ENCODE peak calls at places on chromosome 14, in four cellular contexts. Z, D, S and C are unnamed samples.

GRCh38 chr14:60003991-60004390 is 84.0 kb downstream of the LRRC9 start:
- DNase-seq in Z (no peak), S (no peak), D (no peak), C (no peak)

GRCh38 chr14:67918838-67919237 is 99.3 kb downstream of the RAD51B start:
- DNase-seq in Z (no peak), D (no peak), S (no peak), C (no peak)

GRCh38 chr14:50399251-50400032 is 2.8 kb upstream of the CDKL1 start:
- DNase-seq in S (no peak), D (peak; percentile 24), Z (peak; percentile 4), C (peak; percentile 33)

GRCh38 chr14:97025722-97026121 is 228.5 kb downstream of the VRK1 start:
- DNase-seq in S (no peak), D (no peak), Z (no peak), C (no peak)

GRCh38 chr14:22545842-22546721 is 42.9 kb downstream of the DAD1 start:
- DNase-seq in Z (no peak), D (no peak), S (no peak), C (peak; percentile 93)

GRCh38 chr14:42980419-42980818 is 1373.7 kb downstream of the LRFN5 start:
- DNase-seq in Z (no peak), S (no peak), D (no peak), C (no peak)

GRCh38 chr14:58805605-58806358 is 168.0 kb downstream of the DACT1 start:
- DNase-seq in D (no peak), Z (no peak), S (no peak), C (peak; percentile 46)

GRCh38 chr14:52792097-52792415 is 649 bp upstream of the GNPNAT1 start:
- DNase-seq in Z (no peak), S (no peak), D (no peak), C (no peak)

GRCh38 chr14:68232643-68233055 is 413.1 kb downstream of the RAD51B start:
- DNase-seq in D (peak; percentile 98), S (peak; percentile 99), Z (peak; percentile 82), C (peak; percentile 99)

GRCh38 chr14:66395300-66395699 is 90.9 kb upstream of the CCDC196 start:
- DNase-seq in Z (no peak), D (no peak), S (no peak), C (no peak)

GRCh38 chr14:53929871-53930685 is 26.5 kb downstream of the BMP4 start:
- DNase-seq in D (peak; percentile 28), S (no peak), Z (peak; percentile 37), C (no peak)

GRCh38 chr14:50871914-50872732 is at the start of gene ABHD12B:
- DNase-seq in D (no peak), S (no peak), Z (no peak), C (no peak)

GRCh38 chr14:24775919-24776318 is 141.9 kb upstream of the GZMB start:
- DNase-seq in S (no peak), D (no peak), Z (no peak), C (no peak)

GRCh38 chr14:102351023-102351422 is 11.7 kb downstream of the CINP start:
- DNase-seq in Z (no peak), S (no peak), D (no peak), C (peak; percentile 93)

GRCh38 chr14:56487761-56488160 is 91.8 kb upstream of the TMEM260 start:
- DNase-seq in S (no peak), Z (no peak), D (no peak), C (no peak)

GRCh38 chr14:102849522-102850379 is 72.5 kb downstream of the TRAF3 start:
- DNase-seq in D (no peak), Z (no peak), S (no peak), C (peak; percentile 71)

GRCh38 chr14:94330857-94331256 is 7.7 kb upstream of the SERPINA6 start:
- DNase-seq in S (no peak), D (no peak), Z (no peak), C (no peak)

GRCh38 chr14:98926151-98926550 is 345.8 kb downstream of the BCL11B start:
- DNase-seq in S (no peak), Z (no peak), D (no peak), C (no peak)

GRCh38 chr14:39233680-39234326 is at the start of gene MIA2:
- DNase-seq in D (no peak), Z (no peak), S (no peak), C (no peak)

GRCh38 chr14:93039649-93040315 is 75.9 kb downstream of the ITPK1 start:
- DNase-seq in D (no peak), Z (no peak), S (no peak), C (no peak)

DNA sequence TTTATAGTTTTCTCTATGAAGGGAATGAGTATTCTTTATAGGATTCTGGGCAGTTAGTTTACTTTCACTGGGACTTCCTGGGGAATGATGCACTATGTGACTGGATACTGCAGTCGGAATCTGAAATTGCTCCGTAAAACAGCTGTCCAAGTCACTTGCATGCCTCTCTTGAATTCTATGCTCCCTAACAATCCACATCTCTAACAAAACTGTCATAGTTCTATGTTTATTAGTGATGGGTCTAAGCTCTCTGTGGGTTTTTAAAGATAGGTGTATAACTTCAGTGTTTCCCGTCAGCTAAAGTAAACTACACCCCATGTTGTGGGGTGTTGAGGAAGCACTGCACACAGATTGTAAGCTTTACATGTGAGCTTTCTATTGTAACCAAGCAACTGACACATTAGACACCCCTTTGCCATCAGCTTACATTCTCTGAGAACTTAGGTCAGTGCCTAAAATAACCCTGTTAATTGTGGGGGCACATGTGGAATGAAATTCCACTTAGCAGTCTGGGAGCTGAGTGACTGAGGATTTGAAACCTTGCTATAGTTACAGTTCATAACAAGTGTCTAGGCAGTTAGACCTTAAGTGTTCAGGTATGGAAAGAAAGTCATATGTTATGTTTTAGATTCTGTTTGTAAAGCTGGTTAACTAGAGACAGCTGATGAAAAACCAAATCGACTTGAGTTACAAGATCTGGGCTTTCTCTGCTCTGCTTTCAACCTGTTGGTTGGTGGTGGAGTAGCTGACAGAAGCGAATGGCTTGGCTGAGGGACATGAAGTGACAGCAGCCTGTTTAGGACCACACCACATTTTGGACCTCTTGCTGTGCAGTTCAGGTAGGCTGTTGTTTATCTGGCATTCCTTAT is 165.7 kb downstream of the AKAP6 start:
- DNase-seq in Z (no peak), S (no peak), D (no peak), C (no peak)
- TF ChIP-seq MAX in Z (no peak), S (no peak), D (no peak), C (no peak)

GRCh38 chr14:20743556-20743955 is 2.1 kb upstream of the EDDM3A start:
- DNase-seq in D (no peak), Z (no peak), S (no peak), C (no peak)
- TF ChIP-seq POLR2A in D (no peak), Z (no peak), S (no peak), C (no peak)

GRCh38 chr14:35758523-35759129 is 50.5 kb downstream of the RALGAPA1 start:
- DNase-seq in D (no peak), S (no peak), Z (no peak), C (no peak)
- TF ChIP-seq MAX in D (no peak), S (no peak), Z (no peak), C (no peak)

GRCh38 chr14:76151398-76152332 is at the start of gene GPATCH2L:
- DNase-seq in Z (peak; percentile 66), D (peak; percentile 88), S (peak; percentile 73), C (peak; percentile 86)
- TF ChIP-seq POLR2A in Z (no peak), D (peak; percentile 66), S (peak; percentile 92), C (peak; percentile 83)

GRCh38 chr14:20722016-20722415 is 23.7 kb upstream of the EDDM3A start:
- DNase-seq in Z (no peak), D (no peak), S (no peak), C (no peak)
- TF ChIP-seq MAX in Z (no peak), D (no peak), S (no peak), C (no peak)

GRCh38 chr14:88554458-88555286 is at the start of gene PTPN21:
- DNase-seq in D (peak; percentile 79), S (no peak), Z (no peak), C (peak; percentile 69)
- TF ChIP-seq POLR2A in D (peak; percentile 36), S (no peak), Z (peak; percentile 27), C (peak; percentile 53)

DNA sequence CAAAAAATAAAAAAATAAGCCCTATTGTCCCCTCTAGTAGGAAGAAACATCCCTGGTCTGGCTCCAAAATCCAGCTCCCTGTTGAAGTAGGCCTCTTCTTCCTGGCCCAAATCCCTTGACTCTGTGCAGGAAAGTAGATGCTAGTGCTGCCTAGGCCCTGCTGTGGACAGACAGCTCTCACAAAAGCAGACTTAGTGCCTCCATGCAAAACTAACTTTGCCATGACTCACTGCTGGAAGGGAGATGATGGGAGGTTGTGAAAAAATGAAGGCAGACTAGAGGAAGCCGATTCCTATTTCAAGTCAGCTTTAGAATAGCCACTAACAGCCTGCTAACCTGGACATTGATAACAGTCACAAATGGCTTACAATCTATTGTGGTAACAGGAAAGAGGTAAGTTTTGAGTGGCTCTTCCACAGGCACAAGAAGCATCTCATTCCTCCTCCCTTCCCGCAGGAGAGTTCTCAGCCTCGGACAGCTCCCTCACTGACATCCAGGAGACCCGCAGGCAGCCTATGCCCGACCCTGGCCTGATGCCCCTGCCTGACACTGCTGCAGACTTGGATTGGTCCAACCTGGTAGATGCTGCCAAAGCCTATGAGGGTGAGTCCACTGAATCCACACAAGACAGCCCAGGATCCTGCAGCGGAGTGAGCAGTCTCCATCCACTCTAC is 198.9 kb upstream of the RGS6 start:
- DNase-seq in Z (no peak), D (no peak), S (no peak), C (no peak)
- TF ChIP-seq MAX in Z (no peak), D (no peak), S (no peak), C (no peak)

DNA sequence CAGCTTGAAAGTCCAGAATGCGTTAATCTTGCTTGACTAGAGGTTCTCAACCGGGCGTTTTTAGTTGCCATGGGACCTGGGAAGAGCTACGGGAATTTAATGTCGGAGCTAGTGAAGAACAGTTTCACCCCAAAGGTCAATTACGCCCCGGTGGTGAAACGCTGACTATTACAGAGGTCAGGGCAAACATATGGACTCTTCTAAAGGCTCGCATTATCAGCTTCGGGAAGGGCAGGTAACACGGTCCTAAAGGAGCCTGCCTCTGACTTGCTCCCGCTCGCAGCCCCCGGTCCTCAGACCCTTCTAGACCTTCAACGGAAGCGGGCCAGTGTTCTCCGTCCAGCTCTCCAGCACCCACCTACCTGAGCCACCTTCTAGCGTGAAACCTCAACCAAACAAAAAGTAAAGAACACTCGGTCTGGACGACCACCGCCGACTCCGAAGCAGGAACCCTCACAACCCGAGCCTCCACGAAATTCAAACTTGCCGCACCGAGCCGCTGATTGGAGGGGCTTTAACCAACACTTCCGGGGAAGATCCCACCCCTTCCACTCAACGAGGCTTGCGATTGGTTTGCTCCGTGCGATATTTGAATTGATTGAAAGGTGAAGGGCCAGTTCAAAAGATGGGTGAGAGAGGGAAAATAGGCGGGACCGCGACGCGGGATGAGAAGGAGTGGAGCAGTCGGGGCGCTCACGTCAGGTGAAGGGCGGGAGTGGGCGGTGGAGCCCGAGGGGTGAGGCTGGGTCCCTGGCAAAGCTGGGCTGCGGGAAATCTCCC is at the start of gene DLGAP5:
- DNase-seq in S (peak; percentile 98), D (peak; percentile 96), Z (peak; percentile 97), C (peak; percentile 98)
- TF ChIP-seq POLR2A in S (peak; percentile 77), D (peak; percentile 57), Z (peak; percentile 38), C (peak; percentile 58)

DNA sequence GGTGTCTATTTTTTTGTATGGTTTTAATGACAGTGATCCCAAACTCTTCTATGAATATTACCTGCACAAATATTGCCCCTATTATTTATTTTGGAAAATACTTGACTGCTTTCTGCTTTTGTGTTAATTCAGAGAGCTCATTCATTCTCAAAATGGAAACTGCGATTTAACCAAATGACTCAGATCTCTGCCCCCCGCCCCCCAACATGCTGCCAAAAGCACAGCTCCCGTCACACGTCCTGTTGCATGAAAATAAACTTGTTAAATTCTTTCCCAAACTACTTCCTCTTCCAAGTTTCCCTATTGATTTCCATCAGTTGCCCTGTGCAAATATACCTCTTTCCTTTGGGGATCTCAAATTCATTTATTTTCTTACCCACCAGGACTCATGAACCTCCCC is 18.0 kb upstream of the NRDE2 start:
- DNase-seq in S (no peak), Z (no peak), D (no peak), C (no peak)
- TF ChIP-seq MAX in S (no peak), Z (no peak), D (no peak), C (no peak)

GRCh38 chr14:89027097-89027740 is 202.8 kb downstream of the TTC8 start:
- DNase-seq in D (peak; percentile 28), Z (peak; percentile 13), S (no peak), C (peak; percentile 25)
- TF ChIP-seq POLR2A in D (no peak), Z (no peak), S (no peak), C (no peak)